ENCODE peak calls at places on chromosome 17, in six cellular contexts. O, K, E, D, J and N are unnamed samples.

GRCh38 chr17:81551458-81552243 is 502 bp downstream of the FAAP100 start:
- DNase-seq in O (no peak), K (peak), E (peak), D (peak), J (peak), N (no peak)

GRCh38 chr17:72771734-72772133 is 320.8 kb downstream of the SLC39A11 start:
- DNase-seq in O (no peak), K (no peak), E (no peak), D (no peak), J (no peak), N (no peak)

GRCh38 chr17:15309236-15309635 is 32.2 kb downstream of the TEKT3 start:
- DNase-seq in O (no peak), K (no peak), E (no peak), D (no peak), J (no peak), N (no peak)

GRCh38 chr17:9828296-9829059 is 2.8 kb downstream of the GLP2R start:
- DNase-seq in O (no peak), K (no peak), E (no peak), D (no peak), J (no peak), N (no peak)

GRCh38 chr17:19812407-19812806 is 55.3 kb downstream of the ULK2 start:
- DNase-seq in O (no peak), K (no peak), E (no peak), D (no peak), J (peak), N (no peak)

GRCh38 chr17:35871415-35871814 is 2.7 kb upstream of the HEATR9 start:
- DNase-seq in O (no peak), K (no peak), E (no peak), D (no peak), J (no peak), N (no peak)

GRCh38 chr17:79009397-79010303 is at the start of gene CANT1:
- DNase-seq in O (peak), K (peak), E (peak), D (peak), J (peak), N (peak)

GRCh38 chr17:54991567-54991966 is 23.0 kb downstream of the STXBP4 start:
- DNase-seq in O (no peak), K (no peak), E (no peak), D (no peak), J (no peak), N (no peak)

GRCh38 chr17:32819035-32819434 is 57.9 kb downstream of the MYO1D start:
- DNase-seq in O (no peak), K (no peak), E (no peak), D (peak), J (peak), N (no peak)

GRCh38 chr17:35001549-35001948 is 21.2 kb downstream of the LIG3 start:
- DNase-seq in O (no peak), K (no peak), E (no peak), D (no peak), J (no peak), N (no peak)

GRCh38 chr17:68378202-68379149 is 78.8 kb downstream of the WIPI1 start:
- DNase-seq in O (peak), K (peak), E (peak), D (peak), J (no peak), N (peak)

GRCh38 chr17:2266045-2266864 is 37.3 kb downstream of the SMG6 start:
- DNase-seq in O (no peak), K (peak), E (peak), D (no peak), J (no peak), N (no peak)

GRCh38 chr17:35088647-35088910 is 25.1 kb upstream of the RFFL start:
- DNase-seq in O (no peak), K (peak), E (peak), D (no peak), J (peak), N (peak)

GRCh38 chr17:51372345-51373004 is 112.1 kb downstream of the UTP18 start:
- DNase-seq in O (no peak), K (peak), E (peak), D (no peak), J (peak), N (no peak)

GRCh38 chr17:65589321-65589720 is 27.9 kb upstream of the AXIN2 start:
- DNase-seq in O (no peak), K (no peak), E (no peak), D (no peak), J (no peak), N (no peak)

GRCh38 chr17:55134486-55135157 is 130.1 kb upstream of the HLF start:
- DNase-seq in O (no peak), K (no peak), E (no peak), D (no peak), J (no peak), N (no peak)

GRCh38 chr17:5719976-5720375 is 135.7 kb upstream of the NLRP1 start:
- DNase-seq in O (no peak), K (no peak), E (no peak), D (no peak), J (no peak), N (no peak)

DNA sequence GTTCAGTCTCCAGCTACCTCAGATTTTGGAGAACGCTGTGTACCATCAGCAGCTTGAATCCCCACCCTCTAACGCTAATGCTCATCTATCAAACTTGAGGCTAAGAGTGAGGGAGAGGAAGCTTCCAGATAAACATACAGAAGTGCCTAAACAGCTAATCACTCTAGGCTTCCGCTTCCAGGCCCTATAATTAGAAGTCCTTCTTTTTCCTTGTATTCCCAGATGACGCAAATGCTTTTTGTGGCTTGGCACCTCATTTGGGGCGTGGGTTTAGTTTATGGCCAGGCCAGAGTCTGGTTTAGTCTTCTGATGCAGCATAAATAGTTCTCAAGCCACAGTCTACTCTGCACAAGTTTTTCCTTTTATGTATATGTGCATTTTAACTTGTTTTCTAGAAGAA is 263.4 kb downstream of the BCAS3 start:
- DNase-seq in O (no peak), K (peak), E (peak), D (no peak), J (peak), N (no peak)
- TF ChIP-seq POLR2AphosphoS5 in O (no peak), K (peak), E (peak), D (no peak), J (no peak), N (no peak)

GRCh38 chr17:40177275-40177874 is at the start of gene RAPGEFL1:
- DNase-seq in O (peak), K (peak), E (peak), D (peak), J (peak), N (peak)
- H3K27ac ChIP-seq in O (peak), K (peak), E (peak), D (peak), J (peak), N (no peak)

DNA sequence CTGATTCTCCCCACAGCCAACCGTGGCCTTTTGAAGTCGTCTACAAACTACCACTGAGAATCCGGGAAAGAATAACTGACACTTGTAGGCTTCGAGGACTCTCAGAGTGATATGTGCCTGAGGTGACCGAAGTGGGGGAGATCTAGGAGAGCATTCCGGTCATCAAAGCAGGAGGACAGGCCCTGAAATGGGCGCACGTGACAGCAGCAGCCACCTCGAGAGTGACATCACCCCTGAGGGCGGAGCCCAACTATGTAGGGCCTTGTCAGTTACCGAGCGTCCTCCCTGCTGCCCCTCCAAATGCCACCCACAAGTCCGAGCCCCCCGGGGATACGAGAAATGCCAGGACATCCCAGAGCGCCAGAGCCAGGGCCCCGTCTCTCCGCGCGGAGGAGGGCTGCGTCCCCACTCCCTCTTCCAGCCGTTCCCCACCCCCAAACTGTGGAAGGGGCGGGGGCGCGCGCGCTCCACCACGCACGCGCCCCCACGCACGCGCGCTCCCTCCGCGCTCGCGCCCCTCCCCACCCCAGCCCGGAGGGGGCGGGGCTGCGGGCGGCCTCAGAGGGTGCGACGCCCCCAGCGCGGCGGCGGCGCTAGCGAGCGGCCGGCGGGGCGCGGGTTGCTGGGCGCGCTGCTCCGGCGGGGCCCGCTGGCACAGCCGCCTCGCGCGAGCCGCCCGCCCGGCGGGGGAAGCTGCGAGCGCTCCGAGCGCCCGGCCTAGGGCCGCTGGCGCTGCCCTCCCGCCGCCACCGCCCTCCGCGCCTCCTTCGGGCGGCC is at the start of gene TANC2:
- DNase-seq in O (peak), K (peak), E (peak), D (peak), J (peak), N (peak)
- TF ChIP-seq POLR2AphosphoS5 in O (peak), K (peak), E (peak), D (peak), J (no peak), N (peak)

DNA sequence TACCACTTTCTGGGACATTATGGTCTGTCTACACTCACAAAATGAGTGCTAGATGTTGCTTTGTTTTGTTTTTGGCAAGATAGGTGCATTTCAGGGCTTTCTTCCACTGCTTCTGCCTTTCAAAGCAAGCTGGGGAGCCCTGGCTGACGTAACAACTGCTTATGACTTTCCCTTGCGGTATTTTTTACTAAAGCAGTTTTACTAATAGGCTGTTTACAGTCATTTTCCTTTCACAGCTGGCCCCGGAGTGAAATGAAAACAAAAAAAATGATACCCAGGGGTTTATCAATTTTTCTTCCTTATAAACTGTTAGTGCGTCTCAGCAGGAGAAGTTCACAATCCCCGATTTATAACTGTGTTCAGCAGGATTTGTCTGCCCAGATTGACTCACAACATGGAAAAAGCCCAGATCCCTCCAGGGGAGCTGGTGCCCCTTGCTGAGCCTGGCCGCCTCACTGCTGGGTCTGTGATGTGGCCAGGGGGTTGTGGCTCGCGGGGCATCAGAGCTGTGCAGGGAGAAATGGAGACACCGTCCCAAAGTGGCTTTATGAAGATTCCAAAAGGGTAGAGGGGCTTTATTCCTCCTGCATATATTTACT is 184.4 kb upstream of the HS3ST3A1 start:
- DNase-seq in O (no peak), K (no peak), E (no peak), D (no peak), J (no peak), N (no peak)
- H3K27ac ChIP-seq in O (no peak), K (no peak), E (no peak), D (no peak), J (no peak), N (no peak)

DNA sequence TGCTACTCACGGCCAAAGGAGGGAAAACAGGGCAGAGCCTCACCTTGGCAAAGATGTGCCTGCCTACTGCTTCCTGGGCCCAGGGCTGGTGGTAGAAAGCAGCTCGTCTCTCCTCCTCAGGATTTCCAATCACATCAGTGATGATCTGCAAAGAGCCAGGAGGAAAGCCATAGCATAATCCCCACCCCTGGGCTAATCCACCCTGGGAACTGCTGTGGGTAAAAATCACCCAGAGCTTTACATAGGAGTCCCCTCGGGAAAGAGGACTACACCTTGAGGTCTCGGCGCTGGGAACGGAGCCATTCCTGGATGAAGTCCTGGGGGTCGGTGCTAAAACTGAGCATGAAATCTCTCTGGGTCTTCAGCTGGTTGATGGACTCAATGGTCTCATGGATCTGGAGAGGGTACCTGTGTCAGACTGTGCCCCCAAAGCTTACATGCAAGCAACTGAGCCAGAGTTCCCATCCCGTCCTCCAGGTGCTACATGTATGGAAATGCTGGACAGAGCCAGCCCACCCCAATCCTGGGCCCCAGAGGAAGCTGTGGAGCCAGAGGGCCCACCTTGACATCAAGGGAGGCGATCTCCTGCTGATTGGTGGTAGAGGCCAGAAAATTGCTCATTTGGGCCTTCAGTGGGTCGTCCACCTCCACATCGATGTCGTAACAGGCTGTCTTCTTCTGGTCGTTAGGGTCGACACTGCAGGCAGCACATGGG is 5.7 kb upstream of the FTSJ3 start:
- DNase-seq in O (no peak), K (no peak), E (no peak), D (no peak), J (no peak), N (no peak)
- TF ChIP-seq POLR2AphosphoS5 in O (no peak), K (no peak), E (no peak), D (no peak), J (peak), N (no peak)

GRCh38 chr17:49471769-49472168 is 23.3 kb upstream of the NGFR start:
- DNase-seq in O (no peak), K (no peak), E (no peak), D (no peak), J (no peak), N (no peak)

GRCh38 chr17:49471089-49471683 is 23.9 kb upstream of the NGFR start:
- DNase-seq in O (no peak), K (no peak), E (no peak), D (peak), J (no peak), N (no peak)

GRCh38 chr17:49472527-49472926 is 22.6 kb upstream of the NGFR start:
- DNase-seq in O (no peak), K (no peak), E (no peak), D (no peak), J (no peak), N (no peak)

GRCh38 chr17:49469831-49470568 is 25.1 kb upstream of the NGFR start:
- DNase-seq in O (no peak), K (no peak), E (no peak), D (peak), J (no peak), N (no peak)

DNA sequence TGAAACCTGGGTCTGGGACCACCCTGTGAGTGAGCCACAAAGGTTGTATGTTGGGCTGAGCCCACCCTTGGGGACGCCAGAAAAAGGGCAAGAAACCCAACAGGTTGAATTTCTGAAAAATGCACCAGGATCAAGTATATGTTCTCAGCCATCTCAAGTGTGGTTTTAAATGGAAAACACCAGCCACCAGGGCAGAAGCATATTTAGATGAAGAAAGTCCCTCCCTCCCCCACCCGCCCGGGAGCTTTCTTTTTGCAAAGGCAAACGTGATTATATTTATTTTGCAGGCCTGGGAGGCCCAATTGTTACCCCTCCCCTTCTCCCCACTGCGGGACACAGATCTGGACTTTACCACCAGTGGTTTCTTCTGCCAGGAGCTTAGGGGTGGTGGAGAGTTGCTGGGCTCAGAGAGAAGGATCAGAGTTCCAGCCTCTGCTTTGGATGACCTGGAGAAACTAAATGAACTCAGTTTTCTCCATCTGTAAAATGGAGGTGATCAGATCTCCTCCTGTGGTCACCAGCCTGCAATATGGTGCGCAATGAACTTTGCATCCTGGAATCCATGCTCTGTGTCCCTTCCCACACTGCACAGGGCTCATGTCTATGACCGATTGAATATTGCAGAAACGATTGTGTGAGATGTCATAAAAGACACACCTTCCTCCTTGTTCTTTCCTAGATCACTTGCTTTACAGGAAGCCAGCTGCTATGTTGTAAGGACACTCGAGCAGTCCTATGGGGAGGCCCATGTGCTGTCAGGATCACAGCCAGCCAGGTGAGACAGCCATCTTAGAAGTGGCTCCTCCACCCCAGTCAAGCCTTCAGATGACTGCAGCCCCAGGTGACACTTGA is 21.0 kb upstream of the NGFR start:
- DNase-seq in O (no peak), K (no peak), E (no peak), D (no peak), J (no peak), N (no peak)
- H3K27ac ChIP-seq in O (no peak), K (no peak), E (no peak), D (no peak), J (no peak), N (no peak)